ENCODE peak calls at places on chromosome 17, in seven cellular contexts. N, L, C, V, I, G and H are unnamed samples.

GRCh38 chr17:3659541-3660111 is 8.8 kb downstream of the TAX1BP3 start:
- DNase-seq in N (no peak), V (no peak), C (peak), I (peak), G (peak), L (no peak), H (no peak)

GRCh38 chr17:80599546-80600305 is 55.1 kb downstream of the RPTOR start:
- DNase-seq in N (peak), L (no peak), V (no peak), C (no peak), G (no peak), I (no peak), H (no peak)

GRCh38 chr17:8871081-8871581 is 3.7 kb upstream of the PIK3R6 start:
- DNase-seq in N (no peak), G (no peak), V (no peak), I (no peak), C (no peak), L (no peak), H (no peak)

GRCh38 chr17:30235386-30236296 is at the start of gene SLC6A4:
- DNase-seq in I (no peak), N (no peak), C (no peak), L (no peak), V (no peak), G (no peak), H (no peak)

GRCh38 chr17:63701477-63702222 is 1.7 kb upstream of the LIMD2 start:
- DNase-seq in V (peak), I (no peak), L (peak), G (no peak), C (peak), N (no peak), H (no peak)

GRCh38 chr17:70752966-70753467 is 583.7 kb downstream of the KCNJ2 start:
- DNase-seq in V (no peak), C (no peak), L (no peak), I (no peak), G (no peak), N (no peak), H (no peak)

GRCh38 chr17:79320331-79320730 is 245.7 kb downstream of the ENGASE start:
- DNase-seq in N (no peak), I (no peak), C (no peak), G (no peak), V (no peak), L (no peak), H (no peak)

GRCh38 chr17:21119945-21120249 is 6.9 kb upstream of the DHRS7B start:
- DNase-seq in V (no peak), I (no peak), G (no peak), N (no peak), L (no peak), C (no peak), H (no peak)

GRCh38 chr17:50055426-50056216 is at the start of gene ITGA3:
- DNase-seq in V (peak), N (peak), G (peak), L (peak), C (peak), I (peak), H (peak)

GRCh38 chr17:61253937-61254677 is 145.5 kb upstream of the TBX2 start:
- DNase-seq in I (no peak), N (no peak), L (no peak), V (no peak), C (no peak), G (no peak), H (no peak)

GRCh38 chr17:77746391-77746790 is 212.1 kb upstream of the TNRC6C start:
- DNase-seq in G (no peak), L (no peak), V (no peak), N (no peak), C (no peak), I (no peak), H (no peak)

GRCh38 chr17:8832711-8833352 is 33.7 kb upstream of the MFSD6L start:
- DNase-seq in G (no peak), C (peak), L (no peak), I (no peak), V (no peak), N (no peak), H (no peak)

GRCh38 chr17:8375738-8376259 is 705 bp downstream of the KRABD2 start:
- DNase-seq in I (peak), V (no peak), N (no peak), C (no peak), L (no peak), G (no peak), H (peak)

GRCh38 chr17:9140550-9141422 is 119.5 kb downstream of the NTN1 start:
- DNase-seq in C (no peak), V (no peak), I (no peak), N (no peak), L (no peak), G (no peak), H (no peak)

GRCh38 chr17:9261059-9262029 is 240.0 kb downstream of the NTN1 start:
- DNase-seq in C (no peak), I (no peak), N (no peak), V (no peak), G (no peak), L (no peak), H (no peak)

GRCh38 chr17:66507103-66507923 is 204.9 kb downstream of the PRKCA start:
- DNase-seq in N (peak), I (peak), L (no peak), C (peak), V (no peak), G (peak), H (no peak)

GRCh38 chr17:65797809-65798208 is 236.4 kb upstream of the AXIN2 start:
- DNase-seq in I (no peak), G (no peak), N (no peak), C (no peak), V (no peak), L (peak), H (no peak)

GRCh38 chr17:36849871-36850348 is 87.4 kb upstream of the LHX1 start:
- DNase-seq in V (no peak), I (peak), C (no peak), N (peak), G (no peak), L (no peak), H (no peak)

GRCh38 chr17:45768000-45768399 is 16.1 kb upstream of the CRHR1 start:
- DNase-seq in G (no peak), I (no peak), V (no peak), L (no peak), C (no peak), N (no peak), H (no peak)

GRCh38 chr17:75096082-75096625 is 8.4 kb downstream of the SLC16A5 start:
- DNase-seq in I (peak), C (no peak), L (no peak), V (no peak), G (no peak), N (peak), H (no peak)

GRCh38 chr17:80845121-80845862 is 146.3 kb upstream of the CHMP6 start:
- DNase-seq in L (no peak), N (no peak), G (no peak), I (no peak), V (no peak), C (no peak), H (no peak)

GRCh38 chr17:65683428-65683827 is 122.0 kb upstream of the AXIN2 start:
- DNase-seq in C (no peak), L (no peak), V (no peak), N (no peak), I (no peak), G (no peak), H (no peak)

GRCh38 chr17:76166168-76166567 is 25.1 kb upstream of the FOXJ1 start:
- DNase-seq in I (peak), L (no peak), V (no peak), C (peak), N (no peak), G (no peak), H (peak)

GRCh38 chr17:40862985-40863733 is 3.9 kb downstream of the KRT12 start:
- DNase-seq in C (peak), N (no peak), I (no peak), G (no peak), V (no peak), L (peak), H (no peak)

GRCh38 chr17:17060930-17061329 is 18.7 kb downstream of the MPRIP start:
- DNase-seq in I (no peak), L (no peak), C (no peak), V (no peak), N (no peak), G (peak), H (no peak)
- H3K27ac ChIP-seq in I (no peak), L (no peak), C (no peak), V (no peak), N (no peak), G (no peak), H (no peak)

DNA sequence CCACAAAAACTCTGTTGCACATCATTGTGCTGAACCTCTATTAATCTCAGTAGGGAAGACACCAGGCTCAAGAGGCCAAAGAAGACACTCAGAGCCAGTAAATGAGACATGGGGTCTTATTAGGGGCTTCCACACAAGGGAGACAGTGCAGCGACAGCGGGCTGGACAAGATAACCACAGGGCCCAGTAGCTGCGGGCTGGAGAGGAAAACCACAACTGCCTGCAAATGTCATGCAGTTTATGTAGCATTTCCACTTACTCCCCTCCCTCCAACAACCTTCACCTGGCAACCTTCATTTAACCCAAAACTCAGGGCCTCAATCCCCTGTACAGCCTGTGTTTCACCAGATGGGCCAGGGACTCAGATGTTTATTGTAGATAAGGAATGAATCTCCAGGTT is 185.6 kb downstream of the UTP18 start:
- DNase-seq in N (no peak), C (no peak), I (no peak), G (no peak), L (no peak), V (no peak), H (no peak)
- H3K27ac ChIP-seq in N (no peak), C (no peak), I (no peak), G (no peak), L (no peak), V (no peak), H (no peak)

GRCh38 chr17:1742371-1743093 is at the start of gene SERPINF2:
- DNase-seq in C (peak), N (no peak), I (no peak), V (no peak), G (peak), L (no peak), H (no peak)
- H3K27ac ChIP-seq in C (peak), N (no peak), I (no peak), V (no peak), G (peak), L (no peak), H (no peak)

GRCh38 chr17:11598274-11599221 is at the start of gene DNAH9:
- DNase-seq in N (peak), L (no peak), I (no peak), V (no peak), G (peak), C (peak), H (peak)
- H3K27ac ChIP-seq in N (no peak), L (no peak), I (no peak), V (no peak), G (peak), C (peak), H (peak)

DNA sequence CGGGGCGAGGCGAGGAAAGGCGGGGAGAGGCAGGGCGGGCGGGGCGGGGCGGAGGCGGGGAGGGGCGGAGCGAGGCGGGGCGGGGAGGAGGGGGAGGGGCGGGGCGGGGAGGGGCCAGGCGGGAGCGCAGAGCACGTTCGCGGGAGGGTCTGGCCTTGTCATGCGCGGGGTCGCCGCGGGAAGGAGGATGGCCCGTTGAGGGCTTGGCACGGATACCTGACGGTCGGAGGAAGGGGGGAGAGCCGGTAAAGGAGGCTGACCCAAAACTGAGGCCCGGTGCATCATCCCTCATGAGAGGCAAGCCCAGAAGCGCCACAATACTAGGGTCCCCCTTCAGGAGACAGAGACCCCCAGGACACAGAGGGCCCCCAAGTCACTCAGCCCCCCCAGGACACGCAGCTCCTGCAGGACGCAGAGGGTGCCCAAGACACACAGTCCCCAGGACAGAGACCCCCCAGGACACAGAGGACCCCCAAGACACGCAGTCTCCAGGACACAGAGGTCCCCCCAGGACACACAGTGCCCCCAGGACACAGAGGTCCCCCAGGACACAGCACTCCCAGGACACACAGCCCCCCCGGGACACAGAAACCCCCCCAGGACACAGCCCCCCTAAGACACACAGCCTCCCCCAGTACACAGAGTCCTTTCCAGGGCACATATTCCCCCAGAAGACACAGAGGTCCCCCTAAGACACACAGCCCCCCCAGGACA is 674 bp upstream of the WDR45B start:
- DNase-seq in G (peak), N (no peak), V (peak), L (peak), C (peak), I (no peak), H (no peak)
- H3K27ac ChIP-seq in G (peak), N (no peak), V (peak), L (no peak), C (peak), I (peak), H (peak)